ENCODE peak calls at places on chromosome 13, in six cellular contexts. One of them, this sample, is unnamed.

GRCh38 chr13:43725460-43725859 is 61.3 kb downstream of the ENOX1 start:
- DNase-seq in T follicular helper cell: no peak
- DNase-seq in stimulated activated CD4-positive, alpha-beta T cell treated with anti-CD3 and anti-CD28 coated beads, Interleukin-2, amount 100 ng/mL, for 4 hours: no peak
- DNase-seq in EH: no peak
- DNase-seq in iris pigment epithelial cell: peak; percentile 8
- DNase-seq in SK-N-DZ: no peak
- DNase-seq in this sample: no peak

GRCh38 chr13:102688306-102688973 is 6.4 kb downstream of the METTL21C start:
- DNase-seq in EH: no peak
- DNase-seq in T follicular helper cell: no peak
- DNase-seq in SK-N-DZ: no peak
- DNase-seq in stimulated activated CD4-positive, alpha-beta T cell treated with anti-CD3 and anti-CD28 coated beads, Interleukin-2, amount 100 ng/mL, for 4 hours: no peak
- DNase-seq in iris pigment epithelial cell: no peak
- DNase-seq in this sample: no peak

GRCh38 chr13:75907044-75907443 is 270.9 kb downstream of the LMO7 start:
- DNase-seq in T follicular helper cell: no peak
- DNase-seq in EH: no peak
- DNase-seq in stimulated activated CD4-positive, alpha-beta T cell treated with anti-CD3 and anti-CD28 coated beads, Interleukin-2, amount 100 ng/mL, for 4 hours: no peak
- DNase-seq in SK-N-DZ: peak; percentile 22
- DNase-seq in iris pigment epithelial cell: no peak
- DNase-seq in this sample: no peak

GRCh38 chr13:27868639-27869435 is 51.0 kb upstream of the PDX1 start:
- DNase-seq in EH: peak; percentile 6
- DNase-seq in stimulated activated CD4-positive, alpha-beta T cell treated with anti-CD3 and anti-CD28 coated beads, Interleukin-2, amount 100 ng/mL, for 4 hours: no peak
- DNase-seq in SK-N-DZ: no peak
- DNase-seq in T follicular helper cell: no peak
- DNase-seq in iris pigment epithelial cell: peak; percentile 9
- DNase-seq in this sample: no peak

GRCh38 chr13:112096959-112097358 is 30.0 kb downstream of the SOX1 start:
- DNase-seq in SK-N-DZ: no peak
- DNase-seq in stimulated activated CD4-positive, alpha-beta T cell treated with anti-CD3 and anti-CD28 coated beads, Interleukin-2, amount 100 ng/mL, for 4 hours: no peak
- DNase-seq in EH: no peak
- DNase-seq in T follicular helper cell: no peak
- DNase-seq in iris pigment epithelial cell: no peak
- DNase-seq in this sample: no peak

GRCh38 chr13:25753976-25754375 is 297.8 kb downstream of the SHISA2 start:
- DNase-seq in EH: no peak
- DNase-seq in iris pigment epithelial cell: no peak
- DNase-seq in stimulated activated CD4-positive, alpha-beta T cell treated with anti-CD3 and anti-CD28 coated beads, Interleukin-2, amount 100 ng/mL, for 4 hours: no peak
- DNase-seq in T follicular helper cell: no peak
- DNase-seq in SK-N-DZ: peak; percentile 59
- DNase-seq in this sample: no peak

GRCh38 chr13:50222569-50223332 is 207.5 kb downstream of the KCNRG start:
- DNase-seq in SK-N-DZ: peak; percentile 33
- DNase-seq in EH: peak; percentile 69
- DNase-seq in iris pigment epithelial cell: peak; percentile 76
- DNase-seq in stimulated activated CD4-positive, alpha-beta T cell treated with anti-CD3 and anti-CD28 coated beads, Interleukin-2, amount 100 ng/mL, for 4 hours: no peak
- DNase-seq in T follicular helper cell: no peak
- DNase-seq in this sample: peak; percentile 45

GRCh38 chr13:109576331-109576813 is 210.0 kb downstream of the IRS2 start:
- DNase-seq in iris pigment epithelial cell: peak; percentile 3
- DNase-seq in SK-N-DZ: no peak
- DNase-seq in stimulated activated CD4-positive, alpha-beta T cell treated with anti-CD3 and anti-CD28 coated beads, Interleukin-2, amount 100 ng/mL, for 4 hours: no peak
- DNase-seq in T follicular helper cell: no peak
- DNase-seq in EH: no peak
- DNase-seq in this sample: no peak

GRCh38 chr13:33367931-33368330 is 82.4 kb upstream of the STARD13 start:
- DNase-seq in T follicular helper cell: no peak
- DNase-seq in SK-N-DZ: no peak
- DNase-seq in EH: no peak
- DNase-seq in stimulated activated CD4-positive, alpha-beta T cell treated with anti-CD3 and anti-CD28 coated beads, Interleukin-2, amount 100 ng/mL, for 4 hours: no peak
- DNase-seq in iris pigment epithelial cell: no peak
- DNase-seq in this sample: no peak

GRCh38 chr13:83221813-83222241 is 660.4 kb downstream of the SLITRK1 start:
- DNase-seq in iris pigment epithelial cell: peak; percentile 91
- DNase-seq in EH: peak; percentile 89
- DNase-seq in SK-N-DZ: no peak
- DNase-seq in T follicular helper cell: no peak
- DNase-seq in stimulated activated CD4-positive, alpha-beta T cell treated with anti-CD3 and anti-CD28 coated beads, Interleukin-2, amount 100 ng/mL, for 4 hours: no peak
- DNase-seq in this sample: no peak

GRCh38 chr13:45024847-45025246 is 35.5 kb downstream of the GPALPP1 start:
- DNase-seq in iris pigment epithelial cell: no peak
- DNase-seq in stimulated activated CD4-positive, alpha-beta T cell treated with anti-CD3 and anti-CD28 coated beads, Interleukin-2, amount 100 ng/mL, for 4 hours: no peak
- DNase-seq in SK-N-DZ: no peak
- DNase-seq in EH: no peak
- DNase-seq in T follicular helper cell: no peak
- DNase-seq in this sample: no peak

GRCh38 chr13:99746857-99747710 is 224.5 kb downstream of the ZIC5 start:
- DNase-seq in stimulated activated CD4-positive, alpha-beta T cell treated with anti-CD3 and anti-CD28 coated beads, Interleukin-2, amount 100 ng/mL, for 4 hours: no peak
- DNase-seq in EH: no peak
- DNase-seq in T follicular helper cell: no peak
- DNase-seq in SK-N-DZ: no peak
- DNase-seq in iris pigment epithelial cell: no peak
- DNase-seq in this sample: no peak

GRCh38 chr13:101150998-101151397 is 265.3 kb downstream of the NALCN start:
- DNase-seq in iris pigment epithelial cell: peak; percentile 47
- DNase-seq in EH: no peak
- DNase-seq in SK-N-DZ: peak; percentile 54
- DNase-seq in stimulated activated CD4-positive, alpha-beta T cell treated with anti-CD3 and anti-CD28 coated beads, Interleukin-2, amount 100 ng/mL, for 4 hours: no peak
- DNase-seq in T follicular helper cell: no peak
- DNase-seq in this sample: no peak

GRCh38 chr13:34349091-34349722 is 531.3 kb downstream of the RFC3 start:
- DNase-seq in iris pigment epithelial cell: peak; percentile 96
- DNase-seq in T follicular helper cell: no peak
- DNase-seq in EH: peak; percentile 100
- DNase-seq in SK-N-DZ: no peak
- DNase-seq in stimulated activated CD4-positive, alpha-beta T cell treated with anti-CD3 and anti-CD28 coated beads, Interleukin-2, amount 100 ng/mL, for 4 hours: no peak
- DNase-seq in this sample: no peak

GRCh38 chr13:47632311-47632710 is 368.8 kb downstream of the SUCLA2 start:
- DNase-seq in EH: no peak
- DNase-seq in SK-N-DZ: peak; percentile 21
- DNase-seq in T follicular helper cell: no peak
- DNase-seq in stimulated activated CD4-positive, alpha-beta T cell treated with anti-CD3 and anti-CD28 coated beads, Interleukin-2, amount 100 ng/mL, for 4 hours: no peak
- DNase-seq in iris pigment epithelial cell: no peak
- DNase-seq in this sample: no peak

GRCh38 chr13:111951982-111952565 is 114.9 kb upstream of the SOX1 start:
- DNase-seq in iris pigment epithelial cell: no peak
- DNase-seq in SK-N-DZ: no peak
- DNase-seq in EH: no peak
- DNase-seq in T follicular helper cell: no peak
- DNase-seq in stimulated activated CD4-positive, alpha-beta T cell treated with anti-CD3 and anti-CD28 coated beads, Interleukin-2, amount 100 ng/mL, for 4 hours: no peak
- DNase-seq in this sample: no peak

GRCh38 chr13:79451500-79451962 is 29.4 kb upstream of the NDFIP2 start:
- DNase-seq in T follicular helper cell: peak; percentile 60
- DNase-seq in stimulated activated CD4-positive, alpha-beta T cell treated with anti-CD3 and anti-CD28 coated beads, Interleukin-2, amount 100 ng/mL, for 4 hours: peak; percentile 96
- DNase-seq in SK-N-DZ: no peak
- DNase-seq in iris pigment epithelial cell: peak; percentile 98
- DNase-seq in EH: peak; percentile 95
- DNase-seq in this sample: peak; percentile 93

GRCh38 chr13:46184277-46184699 is 2.3 kb upstream of the LCP1 start:
- DNase-seq in iris pigment epithelial cell: peak; percentile 15
- DNase-seq in stimulated activated CD4-positive, alpha-beta T cell treated with anti-CD3 and anti-CD28 coated beads, Interleukin-2, amount 100 ng/mL, for 4 hours: peak; percentile 66
- DNase-seq in SK-N-DZ: no peak
- DNase-seq in T follicular helper cell: peak; percentile 58
- DNase-seq in EH: peak; percentile 2
- DNase-seq in this sample: peak; percentile 85

GRCh38 chr13:44818428-44818827 is 170.8 kb downstream of the NUFIP1 start:
- DNase-seq in iris pigment epithelial cell: peak; percentile 69
- DNase-seq in T follicular helper cell: no peak
- DNase-seq in SK-N-DZ: peak; percentile 6
- DNase-seq in stimulated activated CD4-positive, alpha-beta T cell treated with anti-CD3 and anti-CD28 coated beads, Interleukin-2, amount 100 ng/mL, for 4 hours: no peak
- DNase-seq in EH: peak; percentile 40
- DNase-seq in this sample: no peak

GRCh38 chr13:32938907-32939306 is 77.3 kb upstream of the KL start:
- DNase-seq in EH: peak; percentile 52
- DNase-seq in stimulated activated CD4-positive, alpha-beta T cell treated with anti-CD3 and anti-CD28 coated beads, Interleukin-2, amount 100 ng/mL, for 4 hours: no peak
- DNase-seq in SK-N-DZ: no peak
- DNase-seq in iris pigment epithelial cell: peak; percentile 79
- DNase-seq in T follicular helper cell: no peak
- DNase-seq in this sample: no peak

GRCh38 chr13:24131749-24132148 is 28.8 kb upstream of the SPATA13 start:
- DNase-seq in T follicular helper cell: no peak
- DNase-seq in SK-N-DZ: no peak
- DNase-seq in stimulated activated CD4-positive, alpha-beta T cell treated with anti-CD3 and anti-CD28 coated beads, Interleukin-2, amount 100 ng/mL, for 4 hours: no peak
- DNase-seq in EH: no peak
- DNase-seq in iris pigment epithelial cell: no peak
- DNase-seq in this sample: no peak